ENCODE peak calls at places on chromosomes 3 and 15, in nine cellular contexts. One of them, this sample, is unnamed.
A peak's percentile ranks its signal among the peaks of the same experiment; 100 is the strongest.

GRCh38 chr3:29627136-29628117 is 346.6 kb downstream of the RBMS3 start:
- DNase-seq in A549: no peak
- DNase-seq in breast epithelium: no peak
- DNase-seq in thyroid gland: no peak
- DNase-seq in heart left ventricle: no peak
- DNase-seq in fibroblast of villous mesenchyme: peak; percentile 52
- DNase-seq in fibroblast of mammary gland: no peak
- DNase-seq in cardiac fibroblast: no peak
- DNase-seq in fibroblast of the aortic adventitia: no peak
- DNase-seq in this sample: no peak

GRCh38 chr3:63980019-63980418 is 43.3 kb downstream of the PSMD6 start:
- DNase-seq in A549: no peak
- DNase-seq in breast epithelium: no peak
- DNase-seq in heart left ventricle: no peak
- DNase-seq in thyroid gland: no peak
- DNase-seq in fibroblast of the aortic adventitia: no peak
- DNase-seq in fibroblast of villous mesenchyme: no peak
- DNase-seq in fibroblast of mammary gland: no peak
- DNase-seq in cardiac fibroblast: no peak
- DNase-seq in this sample: no peak

GRCh38 chr3:64488938-64489337 is 198.9 kb downstream of the ADAMTS9 start:
- DNase-seq in fibroblast of the aortic adventitia: no peak
- DNase-seq in cardiac fibroblast: no peak
- DNase-seq in fibroblast of villous mesenchyme: no peak
- DNase-seq in breast epithelium: no peak
- DNase-seq in A549: no peak
- DNase-seq in heart left ventricle: no peak
- DNase-seq in thyroid gland: peak; percentile 17
- DNase-seq in fibroblast of mammary gland: no peak
- DNase-seq in this sample: no peak

GRCh38 chr3:111904376-111905241 is 45.5 kb downstream of the PHLDB2 start:
- DNase-seq in heart left ventricle: no peak
- DNase-seq in breast epithelium: no peak
- DNase-seq in fibroblast of mammary gland: peak; percentile 95
- DNase-seq in fibroblast of the aortic adventitia: peak; percentile 97
- DNase-seq in fibroblast of villous mesenchyme: peak; percentile 97
- DNase-seq in cardiac fibroblast: peak; percentile 97
- DNase-seq in thyroid gland: no peak
- DNase-seq in A549: peak; percentile 57
- DNase-seq in this sample: no peak

GRCh38 chr15:73922186-73923151 is 3.8 kb upstream of the LOXL1 start:
- DNase-seq in fibroblast of mammary gland: peak; percentile 62
- DNase-seq in heart left ventricle: peak; percentile 67
- DNase-seq in fibroblast of villous mesenchyme: peak; percentile 81
- DNase-seq in A549: no peak
- DNase-seq in cardiac fibroblast: peak; percentile 81
- DNase-seq in breast epithelium: no peak
- DNase-seq in fibroblast of the aortic adventitia: peak; percentile 85
- DNase-seq in thyroid gland: peak; percentile 43
- DNase-seq in this sample: no peak

GRCh38 chr3:142645236-142645793 is 49.1 kb downstream of the PLS1 start:
- DNase-seq in A549: peak; percentile 53
- DNase-seq in heart left ventricle: no peak
- DNase-seq in cardiac fibroblast: peak; percentile 64
- DNase-seq in fibroblast of the aortic adventitia: peak; percentile 22
- DNase-seq in thyroid gland: no peak
- DNase-seq in breast epithelium: no peak
- DNase-seq in fibroblast of mammary gland: peak; percentile 36
- DNase-seq in fibroblast of villous mesenchyme: no peak
- DNase-seq in this sample: no peak

GRCh38 chr15:85865070-85865684 is 70.5 kb upstream of the KLHL25 start:
- DNase-seq in heart left ventricle: no peak
- DNase-seq in A549: peak; percentile 80
- DNase-seq in fibroblast of villous mesenchyme: peak; percentile 51
- DNase-seq in cardiac fibroblast: peak; percentile 60
- DNase-seq in fibroblast of mammary gland: peak; percentile 48
- DNase-seq in fibroblast of the aortic adventitia: peak; percentile 63
- DNase-seq in thyroid gland: peak; percentile 13
- DNase-seq in breast epithelium: no peak
- DNase-seq in this sample: peak; percentile 46

GRCh38 chr3:184588776-184589175 is 27.2 kb downstream of the EPHB3 start:
- DNase-seq in fibroblast of the aortic adventitia: no peak
- DNase-seq in cardiac fibroblast: no peak
- DNase-seq in A549: no peak
- DNase-seq in breast epithelium: no peak
- DNase-seq in fibroblast of villous mesenchyme: no peak
- DNase-seq in fibroblast of mammary gland: no peak
- DNase-seq in thyroid gland: no peak
- DNase-seq in heart left ventricle: peak; percentile 9
- DNase-seq in this sample: no peak

GRCh38 chr3:47004369-47005211 is 25.1 kb downstream of the NBEAL2 start:
- DNase-seq in cardiac fibroblast: no peak
- DNase-seq in fibroblast of villous mesenchyme: no peak
- DNase-seq in heart left ventricle: no peak
- DNase-seq in fibroblast of mammary gland: no peak
- DNase-seq in thyroid gland: no peak
- DNase-seq in A549: no peak
- DNase-seq in fibroblast of the aortic adventitia: no peak
- DNase-seq in breast epithelium: no peak
- DNase-seq in this sample: no peak

GRCh38 chr3:143035466-143036214 is 34.3 kb downstream of the U2SURP start:
- DNase-seq in fibroblast of mammary gland: peak; percentile 57
- DNase-seq in heart left ventricle: no peak
- DNase-seq in cardiac fibroblast: peak; percentile 72
- DNase-seq in breast epithelium: no peak
- DNase-seq in fibroblast of villous mesenchyme: peak; percentile 78
- DNase-seq in A549: no peak
- DNase-seq in thyroid gland: no peak
- DNase-seq in fibroblast of the aortic adventitia: no peak
- DNase-seq in this sample: no peak

GRCh38 chr3:46489875-46490274 is 7.9 kb upstream of the RTP3 start:
- DNase-seq in cardiac fibroblast: peak; percentile 79
- DNase-seq in A549: no peak
- DNase-seq in fibroblast of mammary gland: peak; percentile 19
- DNase-seq in heart left ventricle: no peak
- DNase-seq in fibroblast of villous mesenchyme: peak; percentile 61
- DNase-seq in thyroid gland: no peak
- DNase-seq in fibroblast of the aortic adventitia: peak; percentile 89
- DNase-seq in breast epithelium: no peak
- DNase-seq in this sample: peak; percentile 51

GRCh38 chr3:177538743-177539730 is 341.8 kb upstream of the TBL1XR1 start:
- DNase-seq in fibroblast of the aortic adventitia: no peak
- DNase-seq in breast epithelium: no peak
- DNase-seq in heart left ventricle: no peak
- DNase-seq in thyroid gland: no peak
- DNase-seq in A549: no peak
- DNase-seq in fibroblast of mammary gland: no peak
- DNase-seq in cardiac fibroblast: peak; percentile 18
- DNase-seq in fibroblast of villous mesenchyme: no peak
- DNase-seq in this sample: peak; percentile 57

GRCh38 chr15:74179983-74180688 is 6.6 kb downstream of the ISLR start:
- DNase-seq in cardiac fibroblast: peak; percentile 91
- DNase-seq in fibroblast of the aortic adventitia: peak; percentile 86
- DNase-seq in heart left ventricle: peak; percentile 67
- DNase-seq in thyroid gland: no peak
- DNase-seq in fibroblast of mammary gland: peak; percentile 72
- DNase-seq in fibroblast of villous mesenchyme: peak; percentile 56
- DNase-seq in A549: no peak
- DNase-seq in breast epithelium: no peak
- DNase-seq in this sample: no peak

GRCh38 chr3:64563776-64564175 is 124.0 kb downstream of the ADAMTS9 start:
- DNase-seq in fibroblast of mammary gland: no peak
- DNase-seq in A549: no peak
- DNase-seq in cardiac fibroblast: no peak
- DNase-seq in fibroblast of villous mesenchyme: no peak
- DNase-seq in breast epithelium: no peak
- DNase-seq in fibroblast of the aortic adventitia: no peak
- DNase-seq in thyroid gland: no peak
- DNase-seq in heart left ventricle: no peak
- DNase-seq in this sample: no peak

GRCh38 chr3:40313975-40314860 is 4.7 kb downstream of the EIF1B start:
- DNase-seq in fibroblast of mammary gland: peak; percentile 35
- DNase-seq in thyroid gland: no peak
- DNase-seq in cardiac fibroblast: peak; percentile 32
- DNase-seq in fibroblast of the aortic adventitia: no peak
- DNase-seq in fibroblast of villous mesenchyme: no peak
- DNase-seq in A549: no peak
- DNase-seq in heart left ventricle: no peak
- DNase-seq in breast epithelium: no peak
- DNase-seq in this sample: no peak

GRCh38 chr3:134694445-134694844 is 43.6 kb upstream of the KY start:
- DNase-seq in thyroid gland: no peak
- DNase-seq in fibroblast of mammary gland: no peak
- DNase-seq in fibroblast of villous mesenchyme: no peak
- DNase-seq in heart left ventricle: no peak
- DNase-seq in A549: no peak
- DNase-seq in breast epithelium: peak; percentile 60
- DNase-seq in fibroblast of the aortic adventitia: no peak
- DNase-seq in cardiac fibroblast: no peak
- DNase-seq in this sample: no peak

GRCh38 chr15:73902121-73903020 is 23.9 kb upstream of the LOXL1 start:
- DNase-seq in fibroblast of the aortic adventitia: no peak
- DNase-seq in fibroblast of mammary gland: no peak
- DNase-seq in cardiac fibroblast: no peak
- DNase-seq in A549: no peak
- DNase-seq in heart left ventricle: no peak
- DNase-seq in fibroblast of villous mesenchyme: no peak
- DNase-seq in breast epithelium: no peak
- DNase-seq in thyroid gland: no peak
- DNase-seq in this sample: no peak

DNA sequence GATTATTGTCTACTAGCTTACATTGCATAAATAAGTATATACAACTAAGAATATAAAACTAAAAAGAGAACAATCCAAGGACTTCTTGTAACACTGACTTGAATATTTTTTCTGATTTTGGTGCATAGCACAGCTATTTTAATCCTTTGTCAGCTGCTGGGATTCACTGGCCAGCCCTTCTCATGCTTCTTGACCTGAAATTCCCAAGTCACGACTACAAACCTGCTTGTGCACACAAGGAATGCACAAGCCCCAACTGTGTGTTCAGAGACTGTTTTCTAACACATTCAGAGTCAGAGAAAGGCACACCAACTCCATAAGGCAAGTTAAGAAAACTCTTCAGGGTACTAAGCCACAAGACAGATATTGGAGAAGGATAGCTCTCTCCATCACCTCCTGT is 80.9 kb downstream of the TNIK start:
- DNase-seq in breast epithelium: no peak
- DNase-seq in A549: no peak
- DNase-seq in fibroblast of mammary gland: peak; percentile 14
- DNase-seq in fibroblast of villous mesenchyme: no peak
- DNase-seq in heart left ventricle: no peak
- DNase-seq in thyroid gland: peak; percentile 24
- DNase-seq in fibroblast of the aortic adventitia: peak; percentile 69
- DNase-seq in cardiac fibroblast: no peak
- DNase-seq in this sample: no peak
- H3K4me3 ChIP-seq in breast epithelium: no peak overlapping the region
- H3K4me3 ChIP-seq in A549: no peak overlapping the region
- H3K4me3 ChIP-seq in fibroblast of mammary gland: no peak overlapping the region
- H3K4me3 ChIP-seq in fibroblast of villous mesenchyme: no peak overlapping the region
- H3K4me3 ChIP-seq in heart left ventricle: no peak overlapping the region
- H3K4me3 ChIP-seq in thyroid gland: no peak overlapping the region
- H3K4me3 ChIP-seq in fibroblast of the aortic adventitia: no peak overlapping the region
- H3K4me3 ChIP-seq in cardiac fibroblast: no peak overlapping the region
- H3K4me3 ChIP-seq in this sample: no peak overlapping the region

GRCh38 chr3:138944842-138945645 is 1.9 kb downstream of the FOXL2 start:
- DNase-seq in cardiac fibroblast: no peak
- DNase-seq in heart left ventricle: no peak
- DNase-seq in fibroblast of the aortic adventitia: no peak
- DNase-seq in fibroblast of mammary gland: no peak
- DNase-seq in thyroid gland: peak; percentile 36
- DNase-seq in fibroblast of villous mesenchyme: peak; percentile 26
- DNase-seq in A549: no peak
- DNase-seq in breast epithelium: no peak
- DNase-seq in this sample: no peak
- H3K4me3 ChIP-seq in cardiac fibroblast: no peak overlapping the region
- H3K4me3 ChIP-seq in heart left ventricle: no peak overlapping the region
- H3K4me3 ChIP-seq in fibroblast of the aortic adventitia: peak overlapping the region; percentile 10
- H3K4me3 ChIP-seq in fibroblast of mammary gland: no peak overlapping the region
- H3K4me3 ChIP-seq in thyroid gland: no peak overlapping the region
- H3K4me3 ChIP-seq in fibroblast of villous mesenchyme: peak overlapping the region; percentile 60
- H3K4me3 ChIP-seq in A549: peak overlapping the region; percentile 63
- H3K4me3 ChIP-seq in breast epithelium: peak overlapping the region; percentile 44
- H3K4me3 ChIP-seq in this sample: no peak overlapping the region

DNA sequence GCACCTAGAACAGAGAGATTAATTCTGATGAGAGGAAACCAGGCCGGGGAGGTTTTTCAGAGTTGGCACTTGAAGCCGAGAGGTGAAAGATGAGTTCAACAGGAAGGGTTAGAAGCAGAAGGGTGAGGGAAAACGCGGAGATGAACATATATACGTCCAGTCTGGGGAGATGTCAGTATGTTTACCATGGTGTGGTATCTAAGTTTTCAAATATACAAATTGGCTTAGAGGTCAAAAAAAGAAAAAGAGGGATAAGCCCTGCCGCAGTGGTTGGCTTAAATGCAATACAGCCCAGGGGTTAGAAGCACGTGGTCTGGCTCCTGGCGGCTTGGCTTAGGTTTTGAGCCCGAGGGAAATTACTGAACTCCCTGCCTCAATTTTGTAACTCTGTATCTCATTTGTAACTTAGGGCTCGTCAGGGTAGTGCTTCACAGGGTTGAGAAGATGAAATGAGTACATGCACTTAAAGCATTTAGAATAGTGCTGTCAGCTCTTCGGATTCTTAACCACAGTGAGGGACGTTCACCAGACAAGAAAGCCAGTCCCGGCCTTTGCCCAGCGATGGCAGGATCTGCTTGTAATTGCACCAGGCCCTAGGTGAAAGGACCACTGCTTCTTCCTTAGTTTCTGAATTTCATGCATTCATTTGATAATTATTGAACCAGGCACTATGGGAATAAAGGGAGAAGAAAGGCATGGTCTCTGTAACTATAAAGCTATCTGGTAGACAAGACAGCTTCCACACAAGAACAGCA is 6.4 kb downstream of the HES1 start:
- DNase-seq in fibroblast of mammary gland: peak; percentile 59
- DNase-seq in heart left ventricle: peak; percentile 60
- DNase-seq in A549: no peak
- DNase-seq in cardiac fibroblast: no peak
- DNase-seq in thyroid gland: peak; percentile 29
- DNase-seq in fibroblast of villous mesenchyme: peak; percentile 76
- DNase-seq in fibroblast of the aortic adventitia: peak; percentile 74
- DNase-seq in breast epithelium: peak; percentile 52
- DNase-seq in this sample: no peak
- H3K4me3 ChIP-seq in fibroblast of mammary gland: peak overlapping the region; percentile 15
- H3K4me3 ChIP-seq in heart left ventricle: peak overlapping the region; percentile 2
- H3K4me3 ChIP-seq in A549: peak overlapping the region; percentile 47
- H3K4me3 ChIP-seq in cardiac fibroblast: no peak overlapping the region
- H3K4me3 ChIP-seq in thyroid gland: no peak overlapping the region
- H3K4me3 ChIP-seq in fibroblast of villous mesenchyme: peak overlapping the region; percentile 10
- H3K4me3 ChIP-seq in fibroblast of the aortic adventitia: no peak overlapping the region
- H3K4me3 ChIP-seq in breast epithelium: peak overlapping the region; percentile 50
- H3K4me3 ChIP-seq in this sample: no peak overlapping the region

DNA sequence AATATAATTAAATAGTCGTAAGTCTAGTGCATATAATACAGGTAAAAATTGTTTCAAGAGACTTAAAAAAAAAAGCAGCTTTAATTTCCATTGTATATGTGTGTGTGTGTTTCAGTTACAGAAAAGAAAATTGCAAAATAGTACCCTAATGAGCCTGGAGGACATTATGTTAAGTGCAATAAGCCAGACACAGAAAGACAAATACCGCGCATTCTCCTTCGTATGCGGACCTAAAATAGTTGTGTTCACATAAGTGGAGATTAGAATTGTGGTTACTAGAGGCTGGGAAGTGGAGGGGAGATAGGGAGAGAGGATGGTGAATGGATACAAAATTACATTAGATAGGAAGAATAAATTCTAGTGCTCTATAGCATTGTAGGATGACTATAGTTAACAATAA is 3.6 kb downstream of the MESD start:
- DNase-seq in fibroblast of mammary gland: no peak
- DNase-seq in A549: no peak
- DNase-seq in cardiac fibroblast: no peak
- DNase-seq in fibroblast of the aortic adventitia: no peak
- DNase-seq in breast epithelium: no peak
- DNase-seq in heart left ventricle: no peak
- DNase-seq in fibroblast of villous mesenchyme: no peak
- DNase-seq in thyroid gland: no peak
- DNase-seq in this sample: no peak
- H3K4me3 ChIP-seq in fibroblast of mammary gland: no peak overlapping the region
- H3K4me3 ChIP-seq in A549: no peak overlapping the region
- H3K4me3 ChIP-seq in cardiac fibroblast: no peak overlapping the region
- H3K4me3 ChIP-seq in fibroblast of the aortic adventitia: no peak overlapping the region
- H3K4me3 ChIP-seq in breast epithelium: no peak overlapping the region
- H3K4me3 ChIP-seq in heart left ventricle: no peak overlapping the region
- H3K4me3 ChIP-seq in fibroblast of villous mesenchyme: no peak overlapping the region
- H3K4me3 ChIP-seq in thyroid gland: no peak overlapping the region
- H3K4me3 ChIP-seq in this sample: no peak overlapping the region

This sample was measured in Jurkat, Clone E6-1.